ENCODE peak calls at places on chromosome 16, in nine cellular contexts. R is astrocyte of the spinal cord, M is thoracic aorta, Z is left ventricle myocardium inferior, W is AG04450, H is fibroblast of mammary gland, G is heart left ventricle, Q is ovary, X is body of pancreas. V is an unnamed sample.

GRCh38 chr16:82542714-82543113 is 84.1 kb upstream of the CDH13 start:
- DNase-seq in W (no peak), R (no peak), H (no peak), Z (no peak), X (no peak), M (no peak), Q (no peak), G (no peak), V (no peak)

GRCh38 chr16:728131-728889 is 1.4 kb downstream of the HAGHL start:
- DNase-seq in M (no peak), X (peak), W (no peak), Z (peak), H (peak), R (peak), Q (peak), G (peak), V (peak)

GRCh38 chr16:35207059-35207999 is 1747.9 kb downstream of the TP53TG3F start:
- DNase-seq in Z (no peak), R (no peak), Q (no peak), H (no peak), G (no peak), M (no peak), W (no peak), X (peak), V (no peak)

GRCh38 chr16:85329059-85329812 is 217.0 kb upstream of the CIBAR2 start:
- DNase-seq in H (no peak), G (no peak), X (no peak), M (no peak), Q (no peak), Z (no peak), R (peak), W (no peak), V (no peak)

GRCh38 chr16:67516296-67517177 is 12.1 kb upstream of the RIPOR1 start:
- DNase-seq in Q (no peak), M (no peak), Z (no peak), R (peak), G (no peak), H (peak), W (no peak), X (no peak), V (peak)

GRCh38 chr16:67013238-67013822 is 15.6 kb upstream of the CBFB start:
- DNase-seq in M (no peak), H (no peak), Q (no peak), W (no peak), Z (no peak), R (no peak), X (no peak), G (no peak), V (no peak)

GRCh38 chr16:29791845-29792797 is 1.6 kb downstream of the KIF22 start:
- DNase-seq in R (no peak), X (no peak), G (no peak), W (no peak), H (no peak), M (no peak), Q (no peak), Z (no peak), V (no peak)

GRCh38 chr16:55701442-55702319 is 45.9 kb downstream of the SLC6A2 start:
- DNase-seq in R (peak), M (no peak), G (peak), H (peak), X (peak), W (peak), Z (peak), Q (peak), V (peak)

GRCh38 chr16:81189100-81189664 is 49.3 kb upstream of the BCO1 start:
- DNase-seq in M (peak), Q (peak), G (peak), X (peak), W (peak), H (peak), R (no peak), Z (peak), V (peak)

GRCh38 chr16:31202402-31203385 is at the start of gene PYCARD:
- DNase-seq in H (peak), W (no peak), Z (peak), X (peak), R (peak), G (peak), M (no peak), Q (peak), V (peak)

GRCh38 chr16:2507052-2507678 is 6.6 kb upstream of the ATP6V0C start:
- DNase-seq in X (no peak), W (no peak), H (no peak), R (no peak), Q (no peak), G (no peak), M (no peak), Z (peak), V (no peak)

GRCh38 chr16:57799619-57800212 is 2.6 kb downstream of the KIFC3 start:
- DNase-seq in R (no peak), Z (no peak), G (no peak), W (no peak), Q (no peak), X (no peak), H (no peak), M (no peak), V (no peak)

GRCh38 chr16:72091217-72091616 is 2.2 kb downstream of the TXNL4B start:
- DNase-seq in Z (no peak), M (no peak), Q (no peak), W (no peak), G (no peak), X (no peak), H (no peak), R (no peak), V (no peak)
- H3K4me3 ChIP-seq in Z (peak), M (no peak), Q (no peak), W (no peak), G (no peak), X (no peak), H (no peak), R (no peak), V (no peak)

DNA sequence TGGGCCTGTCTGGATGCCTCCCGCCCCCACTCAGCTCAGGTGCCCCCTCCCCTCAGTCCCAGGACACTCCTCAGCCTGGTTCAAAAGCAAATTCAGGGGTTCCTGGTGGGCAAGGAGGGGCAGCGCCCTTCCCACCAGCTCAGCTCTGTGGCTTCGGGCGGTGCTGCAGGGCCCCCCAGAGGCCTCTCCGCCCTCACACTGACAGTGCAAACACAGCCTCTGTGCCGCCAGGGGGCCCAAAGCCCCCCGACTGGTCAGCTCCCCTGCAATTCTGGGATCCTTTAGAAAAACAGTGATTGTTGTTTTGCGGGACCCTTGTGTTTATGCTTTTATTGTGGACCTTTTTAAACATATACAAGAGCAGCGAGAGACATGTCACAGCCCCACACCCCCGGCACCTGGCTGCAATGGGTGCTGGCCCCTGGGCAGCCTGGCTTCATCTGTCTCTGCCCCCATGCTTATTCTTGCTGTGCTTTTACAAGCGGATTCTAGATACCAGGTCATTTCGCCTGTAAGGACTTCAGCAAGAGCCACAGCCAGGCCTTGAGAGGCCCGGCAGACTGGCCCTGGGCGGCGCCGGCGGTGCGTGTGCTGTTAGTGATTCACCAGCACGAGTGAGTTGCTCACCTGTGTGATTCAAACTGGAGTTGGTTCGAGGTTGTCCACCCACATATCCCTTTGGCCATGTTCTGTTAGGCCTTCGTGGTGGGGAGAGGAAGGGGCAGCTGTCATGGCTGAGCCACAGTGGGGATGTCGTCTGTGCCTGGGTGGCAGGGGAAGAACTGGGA is 21.2 kb downstream of the ZNF469 start:
- DNase-seq in G (no peak), W (no peak), M (no peak), X (no peak), R (no peak), Z (no peak), H (no peak), Q (no peak), V (no peak)
- TF ChIP-seq CTCF in G (no peak), W (peak), M (no peak), X (no peak), R (peak), Z (no peak), H (no peak), Q (no peak), V (no peak)

GRCh38 chr16:23949630-23950290 is 114.0 kb downstream of the PRKCB start:
- DNase-seq in G (no peak), R (no peak), M (no peak), X (peak), H (no peak), Q (no peak), Z (peak), W (no peak), V (no peak)

GRCh38 chr16:23952128-23953041 is 116.6 kb downstream of the PRKCB start:
- DNase-seq in W (no peak), R (peak), X (no peak), H (peak), G (no peak), Q (no peak), Z (no peak), M (no peak), V (no peak)

GRCh38 chr16:23950898-23951297 is 115.1 kb downstream of the PRKCB start:
- DNase-seq in Q (no peak), Z (no peak), R (no peak), X (no peak), M (no peak), W (no peak), H (no peak), G (no peak), V (no peak)

GRCh38 chr16:23948949-23949392 is 113.2 kb downstream of the PRKCB start:
- DNase-seq in H (no peak), G (no peak), R (no peak), Z (no peak), W (no peak), M (no peak), Q (no peak), X (peak), V (no peak)

GRCh38 chr16:23950291-23950894 is 114.6 kb downstream of the PRKCB start:
- DNase-seq in Q (no peak), H (no peak), R (no peak), W (no peak), Z (no peak), G (no peak), X (no peak), M (no peak), V (no peak)
- H3K4me3 ChIP-seq in Q (no peak), H (no peak), R (no peak), W (no peak), Z (no peak), G (no peak), X (no peak), M (no peak), V (no peak)

GRCh38 chr16:72023962-72024361 is 15.4 kb downstream of the DHODH start:
- DNase-seq in H (no peak), G (no peak), W (no peak), X (no peak), R (no peak), M (no peak), Z (no peak), Q (no peak), V (no peak)

GRCh38 chr16:72025404-72026114 is 17.0 kb downstream of the DHODH start:
- DNase-seq in G (no peak), X (no peak), W (no peak), Z (no peak), M (no peak), Q (no peak), R (no peak), H (no peak), V (no peak)

GRCh38 chr16:72024862-72025382 is 16.4 kb downstream of the DHODH start:
- DNase-seq in Q (no peak), G (no peak), H (no peak), X (no peak), W (no peak), M (no peak), Z (no peak), R (no peak), V (no peak)

GRCh38 chr16:72018470-72018869 is 9.9 kb downstream of the DHODH start:
- DNase-seq in G (no peak), M (no peak), Q (no peak), W (no peak), Z (no peak), H (no peak), X (no peak), R (no peak), V (no peak)

DNA sequence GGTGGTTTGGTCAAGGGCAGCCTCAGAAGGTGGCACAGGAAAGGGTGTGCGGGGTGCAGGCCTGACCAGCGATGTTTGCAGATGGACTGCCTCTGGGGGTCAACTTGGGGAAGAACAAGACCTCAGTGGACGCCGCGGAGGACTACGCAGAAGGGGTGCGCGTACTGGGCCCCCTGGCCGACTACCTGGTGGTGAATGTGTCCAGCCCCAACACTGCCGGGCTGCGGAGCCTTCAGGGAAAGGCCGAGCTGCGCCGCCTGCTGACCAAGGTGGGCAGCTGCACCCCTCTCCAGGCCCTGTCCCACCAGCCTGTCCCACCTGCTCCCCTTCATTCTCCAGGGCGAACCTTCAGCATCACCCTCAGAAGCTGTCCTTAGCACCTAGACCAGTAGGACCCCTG is 12.5 kb downstream of the DHODH start:
- DNase-seq in X (no peak), Z (no peak), G (no peak), W (no peak), M (no peak), Q (no peak), R (no peak), H (no peak), V (no peak)
- TF ChIP-seq CTCF in X (no peak), Z (peak), G (no peak), W (peak), M (no peak), Q (no peak), R (peak), H (no peak), V (peak)

DNA sequence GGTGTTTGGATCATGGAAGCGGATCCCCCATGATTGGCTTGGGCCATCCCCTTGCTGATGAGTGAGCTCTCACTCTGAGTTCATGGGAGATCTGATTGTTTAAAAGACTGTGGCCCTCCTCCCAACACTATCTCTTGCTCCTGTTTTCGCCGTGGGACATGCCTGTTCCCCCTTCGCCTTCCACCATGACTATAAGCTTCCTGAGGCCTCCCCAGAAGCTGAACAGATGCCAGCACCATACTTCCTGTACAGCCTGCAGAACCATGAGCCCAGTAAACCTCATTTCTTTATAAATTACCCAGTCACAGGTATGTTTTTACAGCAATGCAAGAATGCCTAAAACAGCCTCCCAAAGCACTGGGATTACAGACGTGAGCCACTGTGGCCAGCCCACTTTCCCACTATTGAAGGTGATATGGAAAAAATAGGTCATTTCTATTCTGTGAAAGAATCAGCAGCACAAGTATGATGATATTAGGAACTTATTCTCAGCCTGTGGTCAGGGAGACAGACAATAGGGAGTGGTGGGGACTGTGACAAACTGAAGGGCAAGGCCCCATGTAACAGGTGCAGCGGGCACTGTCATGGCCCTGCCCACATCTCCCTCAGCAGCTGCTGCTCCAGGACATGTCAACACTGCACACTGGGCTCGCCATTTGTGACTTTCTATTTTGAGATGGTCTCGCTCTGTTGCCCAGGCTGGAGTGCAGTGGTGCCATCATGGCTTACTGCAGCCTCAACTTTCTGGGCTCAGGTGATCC is 33.7 kb upstream of the LITAF start:
- DNase-seq in Q (no peak), M (no peak), W (no peak), R (no peak), H (no peak), X (no peak), G (no peak), Z (no peak), V (no peak)
- H3K4me3 ChIP-seq in Q (no peak), M (no peak), W (no peak), R (no peak), H (no peak), X (no peak), G (no peak), Z (no peak), V (no peak)

GRCh38 chr16:69567031-69567680 is 1.4 kb downstream of the NFAT5 start:
- DNase-seq in H (no peak), W (no peak), X (peak), M (no peak), G (no peak), R (peak), Z (no peak), Q (no peak), V (no peak)
- TF ChIP-seq CTCF in H (peak), W (peak), X (peak), M (no peak), G (no peak), R (peak), Z (peak), Q (no peak), V (peak)

GRCh38 chr16:8716592-8716991 is 42.2 kb downstream of the ABAT start:
- DNase-seq in Q (no peak), H (no peak), X (no peak), G (no peak), R (no peak), Z (no peak), W (no peak), M (no peak), V (no peak)
- H3K4me3 ChIP-seq in Q (no peak), H (no peak), X (no peak), G (no peak), R (no peak), Z (no peak), W (no peak), M (no peak), V (no peak)

V was measured in AG10803.